ENCODE peak calls at places on chromosomes 6 and 20, in eight cellular contexts. One of them, this sample, is unnamed.
A peak's percentile ranks its signal among the peaks of the same experiment; 100 is the strongest.

GRCh38 chr6:108453601-108454157 is 107.0 kb upstream of the FOXO3 start:
- DNase-seq in stimulated activated CD8-positive, alpha-beta memory T cell treated with anti-CD3 and anti-CD28 coated beads, Interleukin-2, amount 100 ng/mL, for 1 hour: no peak
- DNase-seq in brain microvascular endothelial cell: peak; percentile 92
- DNase-seq in M059J: peak; percentile 13
- DNase-seq in adrenal gland: no peak
- DNase-seq in HEK293T: no peak
- DNase-seq in right lobe of liver: no peak
- DNase-seq in NCI-H1436: no peak
- DNase-seq in this sample: peak; percentile 91

GRCh38 chr20:288956-289692 is 1.4 kb downstream of the C20orf96 start:
- DNase-seq in stimulated activated CD8-positive, alpha-beta memory T cell treated with anti-CD3 and anti-CD28 coated beads, Interleukin-2, amount 100 ng/mL, for 1 hour: no peak
- DNase-seq in brain microvascular endothelial cell: no peak
- DNase-seq in M059J: no peak
- DNase-seq in adrenal gland: no peak
- DNase-seq in HEK293T: no peak
- DNase-seq in right lobe of liver: no peak
- DNase-seq in NCI-H1436: no peak
- DNase-seq in this sample: peak; percentile 23

GRCh38 chr6:15791401-15792137 is 128.7 kb upstream of the DTNBP1 start:
- DNase-seq in stimulated activated CD8-positive, alpha-beta memory T cell treated with anti-CD3 and anti-CD28 coated beads, Interleukin-2, amount 100 ng/mL, for 1 hour: no peak
- DNase-seq in brain microvascular endothelial cell: no peak
- DNase-seq in M059J: no peak
- DNase-seq in adrenal gland: no peak
- DNase-seq in HEK293T: no peak
- DNase-seq in right lobe of liver: no peak
- DNase-seq in NCI-H1436: no peak
- DNase-seq in this sample: peak; percentile 11

GRCh38 chr6:46356543-46356942 is 134.7 kb downstream of the RCAN2 start:
- DNase-seq in stimulated activated CD8-positive, alpha-beta memory T cell treated with anti-CD3 and anti-CD28 coated beads, Interleukin-2, amount 100 ng/mL, for 1 hour: no peak
- DNase-seq in brain microvascular endothelial cell: no peak
- DNase-seq in M059J: no peak
- DNase-seq in adrenal gland: no peak
- DNase-seq in HEK293T: no peak
- DNase-seq in right lobe of liver: no peak
- DNase-seq in NCI-H1436: no peak
- DNase-seq in this sample: no peak

GRCh38 chr20:19026121-19026878 is 186.1 kb upstream of the SLC24A3 start:
- DNase-seq in stimulated activated CD8-positive, alpha-beta memory T cell treated with anti-CD3 and anti-CD28 coated beads, Interleukin-2, amount 100 ng/mL, for 1 hour: no peak
- DNase-seq in brain microvascular endothelial cell: no peak
- DNase-seq in M059J: no peak
- DNase-seq in adrenal gland: peak; percentile 57
- DNase-seq in HEK293T: no peak
- DNase-seq in right lobe of liver: no peak
- DNase-seq in NCI-H1436: no peak
- DNase-seq in this sample: no peak

GRCh38 chr6:137240168-137240567 is 21.0 kb upstream of the IFNGR1 start:
- DNase-seq in stimulated activated CD8-positive, alpha-beta memory T cell treated with anti-CD3 and anti-CD28 coated beads, Interleukin-2, amount 100 ng/mL, for 1 hour: no peak
- DNase-seq in brain microvascular endothelial cell: peak; percentile 65
- DNase-seq in M059J: peak; percentile 91
- DNase-seq in adrenal gland: peak; percentile 44
- DNase-seq in HEK293T: no peak
- DNase-seq in right lobe of liver: no peak
- DNase-seq in NCI-H1436: no peak
- DNase-seq in this sample: no peak

GRCh38 chr6:95117236-95117635 is 460.1 kb upstream of the MANEA start:
- DNase-seq in stimulated activated CD8-positive, alpha-beta memory T cell treated with anti-CD3 and anti-CD28 coated beads, Interleukin-2, amount 100 ng/mL, for 1 hour: no peak
- DNase-seq in brain microvascular endothelial cell: no peak
- DNase-seq in M059J: no peak
- DNase-seq in adrenal gland: no peak
- DNase-seq in HEK293T: no peak
- DNase-seq in right lobe of liver: no peak
- DNase-seq in NCI-H1436: no peak
- DNase-seq in this sample: no peak

GRCh38 chr6:33616913-33617312 is 4.2 kb upstream of the ITPR3 start:
- DNase-seq in stimulated activated CD8-positive, alpha-beta memory T cell treated with anti-CD3 and anti-CD28 coated beads, Interleukin-2, amount 100 ng/mL, for 1 hour: no peak
- DNase-seq in brain microvascular endothelial cell: peak; percentile 13
- DNase-seq in M059J: no peak
- DNase-seq in adrenal gland: no peak
- DNase-seq in HEK293T: no peak
- DNase-seq in right lobe of liver: no peak
- DNase-seq in NCI-H1436: no peak
- DNase-seq in this sample: no peak

GRCh38 chr20:11229772-11230171 is 556.0 kb upstream of the JAG1 start:
- DNase-seq in stimulated activated CD8-positive, alpha-beta memory T cell treated with anti-CD3 and anti-CD28 coated beads, Interleukin-2, amount 100 ng/mL, for 1 hour: no peak
- DNase-seq in brain microvascular endothelial cell: peak; percentile 99
- DNase-seq in M059J: peak; percentile 97
- DNase-seq in adrenal gland: peak; percentile 50
- DNase-seq in HEK293T: no peak
- DNase-seq in right lobe of liver: no peak
- DNase-seq in NCI-H1436: no peak
- DNase-seq in this sample: peak; percentile 90

GRCh38 chr6:143549630-143550268 is 38.2 kb upstream of the FUCA2 start:
- DNase-seq in stimulated activated CD8-positive, alpha-beta memory T cell treated with anti-CD3 and anti-CD28 coated beads, Interleukin-2, amount 100 ng/mL, for 1 hour: no peak
- DNase-seq in brain microvascular endothelial cell: no peak
- DNase-seq in M059J: peak; percentile 70
- DNase-seq in adrenal gland: no peak
- DNase-seq in HEK293T: no peak
- DNase-seq in right lobe of liver: no peak
- DNase-seq in NCI-H1436: no peak
- DNase-seq in this sample: no peak

GRCh38 chr20:52312131-52312729 is 120.7 kb upstream of the ZFP64 start:
- DNase-seq in stimulated activated CD8-positive, alpha-beta memory T cell treated with anti-CD3 and anti-CD28 coated beads, Interleukin-2, amount 100 ng/mL, for 1 hour: peak; percentile 2
- DNase-seq in brain microvascular endothelial cell: peak; percentile 37
- DNase-seq in M059J: peak; percentile 80
- DNase-seq in adrenal gland: peak; percentile 34
- DNase-seq in HEK293T: peak; percentile 60
- DNase-seq in right lobe of liver: peak; percentile 51
- DNase-seq in NCI-H1436: peak; percentile 47
- DNase-seq in this sample: peak; percentile 82

GRCh38 chr6:16901777-16902176 is 140.5 kb upstream of the ATXN1 start:
- DNase-seq in stimulated activated CD8-positive, alpha-beta memory T cell treated with anti-CD3 and anti-CD28 coated beads, Interleukin-2, amount 100 ng/mL, for 1 hour: no peak
- DNase-seq in brain microvascular endothelial cell: peak; percentile 34
- DNase-seq in M059J: peak; percentile 58
- DNase-seq in adrenal gland: peak; percentile 72
- DNase-seq in HEK293T: no peak
- DNase-seq in right lobe of liver: peak; percentile 78
- DNase-seq in NCI-H1436: no peak
- DNase-seq in this sample: peak; percentile 40

GRCh38 chr20:55513966-55514365 is 491.4 kb downstream of the CBLN4 start:
- DNase-seq in stimulated activated CD8-positive, alpha-beta memory T cell treated with anti-CD3 and anti-CD28 coated beads, Interleukin-2, amount 100 ng/mL, for 1 hour: no peak
- DNase-seq in brain microvascular endothelial cell: no peak
- DNase-seq in M059J: no peak
- DNase-seq in adrenal gland: no peak
- DNase-seq in HEK293T: no peak
- DNase-seq in right lobe of liver: no peak
- DNase-seq in NCI-H1436: no peak
- DNase-seq in this sample: no peak

GRCh38 chr6:2950713-2951112 is 20.7 kb downstream of the SERPINB6 start:
- DNase-seq in stimulated activated CD8-positive, alpha-beta memory T cell treated with anti-CD3 and anti-CD28 coated beads, Interleukin-2, amount 100 ng/mL, for 1 hour: no peak
- DNase-seq in brain microvascular endothelial cell: no peak
- DNase-seq in M059J: no peak
- DNase-seq in adrenal gland: peak; percentile 12
- DNase-seq in HEK293T: no peak
- DNase-seq in right lobe of liver: peak; percentile 34
- DNase-seq in NCI-H1436: no peak
- DNase-seq in this sample: no peak

GRCh38 chr6:151722342-151722741 is 85.1 kb upstream of the ESR1 start:
- DNase-seq in stimulated activated CD8-positive, alpha-beta memory T cell treated with anti-CD3 and anti-CD28 coated beads, Interleukin-2, amount 100 ng/mL, for 1 hour: no peak
- DNase-seq in brain microvascular endothelial cell: no peak
- DNase-seq in M059J: no peak
- DNase-seq in adrenal gland: no peak
- DNase-seq in HEK293T: no peak
- DNase-seq in right lobe of liver: no peak
- DNase-seq in NCI-H1436: no peak
- DNase-seq in this sample: no peak

GRCh38 chr6:159085396-159085895 is 40.7 kb upstream of the TAGAP start:
- DNase-seq in stimulated activated CD8-positive, alpha-beta memory T cell treated with anti-CD3 and anti-CD28 coated beads, Interleukin-2, amount 100 ng/mL, for 1 hour: no peak
- DNase-seq in brain microvascular endothelial cell: no peak
- DNase-seq in M059J: no peak
- DNase-seq in adrenal gland: no peak
- DNase-seq in HEK293T: no peak
- DNase-seq in right lobe of liver: no peak
- DNase-seq in NCI-H1436: no peak
- DNase-seq in this sample: no peak

GRCh38 chr20:48584391-48585249 is 243.2 kb downstream of the PREX1 start:
- DNase-seq in stimulated activated CD8-positive, alpha-beta memory T cell treated with anti-CD3 and anti-CD28 coated beads, Interleukin-2, amount 100 ng/mL, for 1 hour: no peak
- DNase-seq in brain microvascular endothelial cell: no peak
- DNase-seq in M059J: no peak
- DNase-seq in adrenal gland: peak; percentile 28
- DNase-seq in HEK293T: peak; percentile 13
- DNase-seq in right lobe of liver: no peak
- DNase-seq in NCI-H1436: no peak
- DNase-seq in this sample: no peak

GRCh38 chr6:167079853-167080297 is 43.0 kb upstream of the CCR6 start:
- DNase-seq in stimulated activated CD8-positive, alpha-beta memory T cell treated with anti-CD3 and anti-CD28 coated beads, Interleukin-2, amount 100 ng/mL, for 1 hour: no peak
- DNase-seq in brain microvascular endothelial cell: no peak
- DNase-seq in M059J: no peak
- DNase-seq in adrenal gland: no peak
- DNase-seq in HEK293T: no peak
- DNase-seq in right lobe of liver: no peak
- DNase-seq in NCI-H1436: no peak
- DNase-seq in this sample: no peak

GRCh38 chr6:129673758-129674157 is 36.2 kb downstream of the ARHGAP18 start:
- DNase-seq in stimulated activated CD8-positive, alpha-beta memory T cell treated with anti-CD3 and anti-CD28 coated beads, Interleukin-2, amount 100 ng/mL, for 1 hour: no peak
- DNase-seq in brain microvascular endothelial cell: no peak
- DNase-seq in M059J: no peak
- DNase-seq in adrenal gland: no peak
- DNase-seq in HEK293T: no peak
- DNase-seq in right lobe of liver: no peak
- DNase-seq in NCI-H1436: no peak
- DNase-seq in this sample: no peak

GRCh38 chr20:24102290-24102689 is 113.7 kb upstream of the GGTLC1 start:
- DNase-seq in stimulated activated CD8-positive, alpha-beta memory T cell treated with anti-CD3 and anti-CD28 coated beads, Interleukin-2, amount 100 ng/mL, for 1 hour: no peak
- DNase-seq in brain microvascular endothelial cell: peak; percentile 18
- DNase-seq in M059J: peak; percentile 65
- DNase-seq in adrenal gland: no peak
- DNase-seq in HEK293T: no peak
- DNase-seq in right lobe of liver: peak; percentile 75
- DNase-seq in NCI-H1436: no peak
- DNase-seq in this sample: no peak

GRCh38 chr6:115545410-115545986 is 515.2 kb downstream of the FRK start:
- DNase-seq in stimulated activated CD8-positive, alpha-beta memory T cell treated with anti-CD3 and anti-CD28 coated beads, Interleukin-2, amount 100 ng/mL, for 1 hour: no peak
- DNase-seq in brain microvascular endothelial cell: no peak
- DNase-seq in M059J: no peak
- DNase-seq in adrenal gland: no peak
- DNase-seq in HEK293T: peak; percentile 26
- DNase-seq in right lobe of liver: no peak
- DNase-seq in NCI-H1436: no peak
- DNase-seq in this sample: no peak

GRCh38 chr6:90770778-90771177 is 183.9 kb upstream of the MAP3K7 start:
- DNase-seq in stimulated activated CD8-positive, alpha-beta memory T cell treated with anti-CD3 and anti-CD28 coated beads, Interleukin-2, amount 100 ng/mL, for 1 hour: no peak
- DNase-seq in brain microvascular endothelial cell: no peak
- DNase-seq in M059J: no peak
- DNase-seq in adrenal gland: no peak
- DNase-seq in HEK293T: no peak
- DNase-seq in right lobe of liver: no peak
- DNase-seq in NCI-H1436: no peak
- DNase-seq in this sample: no peak

GRCh38 chr6:28353356-28353755 is 3.6 kb downstream of the ZKSCAN3 start:
- DNase-seq in stimulated activated CD8-positive, alpha-beta memory T cell treated with anti-CD3 and anti-CD28 coated beads, Interleukin-2, amount 100 ng/mL, for 1 hour: no peak
- DNase-seq in brain microvascular endothelial cell: no peak
- DNase-seq in M059J: peak; percentile 27
- DNase-seq in adrenal gland: no peak
- DNase-seq in HEK293T: no peak
- DNase-seq in right lobe of liver: no peak
- DNase-seq in NCI-H1436: no peak
- DNase-seq in this sample: no peak

GRCh38 chr6:112061605-112062004 is 7.7 kb downstream of the CCN6 start:
- DNase-seq in stimulated activated CD8-positive, alpha-beta memory T cell treated with anti-CD3 and anti-CD28 coated beads, Interleukin-2, amount 100 ng/mL, for 1 hour: no peak
- DNase-seq in brain microvascular endothelial cell: peak; percentile 33
- DNase-seq in M059J: peak; percentile 78
- DNase-seq in adrenal gland: no peak
- DNase-seq in HEK293T: no peak
- DNase-seq in right lobe of liver: no peak
- DNase-seq in NCI-H1436: no peak
- DNase-seq in this sample: no peak

GRCh38 chr20:41078329-41078728 is 49.7 kb downstream of the TOP1 start:
- DNase-seq in stimulated activated CD8-positive, alpha-beta memory T cell treated with anti-CD3 and anti-CD28 coated beads, Interleukin-2, amount 100 ng/mL, for 1 hour: no peak
- DNase-seq in brain microvascular endothelial cell: peak; percentile 62
- DNase-seq in M059J: peak; percentile 88
- DNase-seq in adrenal gland: peak; percentile 42
- DNase-seq in HEK293T: no peak
- DNase-seq in right lobe of liver: no peak
- DNase-seq in NCI-H1436: no peak
- DNase-seq in this sample: peak; percentile 86

GRCh38 chr20:2773812-2774211 is 26.6 kb downstream of the CPXM1 start:
- DNase-seq in stimulated activated CD8-positive, alpha-beta memory T cell treated with anti-CD3 and anti-CD28 coated beads, Interleukin-2, amount 100 ng/mL, for 1 hour: no peak
- DNase-seq in brain microvascular endothelial cell: no peak
- DNase-seq in M059J: no peak
- DNase-seq in adrenal gland: no peak
- DNase-seq in HEK293T: no peak
- DNase-seq in right lobe of liver: peak; percentile 13
- DNase-seq in NCI-H1436: no peak
- DNase-seq in this sample: no peak

This sample was measured in endothelial cell of umbilical vein.